ENCODE peak calls at places on chromosomes 2 and 18, in eight cellular contexts. R is brain microvascular endothelial cell; K is keratinocyte; L is erythroblast; S is effector memory CD4-positive, alpha-beta T cell; D is activated naive CD4-positive, alpha-beta T cell treated with anti-CD3 and anti-CD28 coated beads, Interleukin-2, amount 50 U/mL, for 16 hours; T is stimulated activated CD4-positive, alpha-beta T cell treated with anti-CD3 and anti-CD28 coated beads, TNF-alpha, amount 100 ng/mL, for 1 hour; Y is HTR-8/SVneo. H is an unnamed sample.

GRCh38 chr2:193475038-193475437 is 1280.3 kb upstream of the TMEFF2 start:
- DNase-seq in R (no peak), L (no peak), T (no peak), K (no peak), D (no peak), Y (no peak), S (no peak), H (no peak)

GRCh38 chr2:174815524-174815923 is 51.3 kb upstream of the CHRNA1 start:
- DNase-seq in T (no peak), L (no peak), S (no peak), R (no peak), K (no peak), Y (no peak), D (no peak), H (no peak)

GRCh38 chr18:40215981-40216380 is 1739.1 kb upstream of the PIK3C3 start:
- DNase-seq in R (no peak), L (no peak), Y (no peak), S (no peak), K (peak; percentile 19), T (no peak), D (no peak), H (no peak)

GRCh38 chr2:84904717-84905174 is 710 bp upstream of the TMSB10 start:
- DNase-seq in S (no peak), R (peak; percentile 65), Y (peak; percentile 65), D (no peak), K (no peak), L (peak; percentile 11), T (no peak), H (peak; percentile 34)

GRCh38 chr2:130870779-130871178 is 34.1 kb downstream of the ARHGEF4 start:
- DNase-seq in S (no peak), D (no peak), K (no peak), R (no peak), T (no peak), L (no peak), Y (no peak), H (no peak)

GRCh38 chr2:96960956-96961350 is 25.4 kb downstream of the FAM178B start:
- DNase-seq in K (no peak), D (no peak), T (no peak), S (no peak), Y (no peak), L (no peak), R (no peak), H (no peak)

GRCh38 chr18:49072524-49072934 is 121.8 kb upstream of the SMAD7 start:
- DNase-seq in L (peak; percentile 86), K (no peak), R (no peak), T (no peak), S (no peak), D (no peak), Y (no peak), H (no peak)

GRCh38 chr18:22286576-22286975 is 117.2 kb downstream of the GATA6 start:
- DNase-seq in T (no peak), S (no peak), K (no peak), R (no peak), D (no peak), Y (no peak), L (no peak), H (no peak)

GRCh38 chr2:595831-596592 is 81.2 kb downstream of the TMEM18 start:
- DNase-seq in K (no peak), D (no peak), R (no peak), S (no peak), Y (no peak), T (no peak), L (no peak), H (no peak)

GRCh38 chr18:28115149-28115550 is 61.8 kb downstream of the CDH2 start:
- DNase-seq in K (peak; percentile 53), Y (peak; percentile 20), R (peak; percentile 94), S (no peak), D (no peak), L (no peak), T (no peak), H (no peak)

GRCh38 chr2:173119069-173119807 is 43.6 kb downstream of the MAP3K20 start:
- DNase-seq in Y (no peak), R (no peak), K (no peak), S (no peak), D (no peak), T (no peak), L (no peak), H (no peak)

GRCh38 chr2:110931648-110932047 is 189.1 kb upstream of the BCL2L11 start:
- DNase-seq in Y (no peak), R (no peak), D (no peak), L (no peak), S (no peak), T (no peak), K (no peak), H (no peak)

GRCh38 chr18:21330122-21330701 is 88.2 kb downstream of the GREB1L start:
- DNase-seq in T (no peak), L (no peak), S (no peak), R (peak; percentile 14), D (no peak), K (peak; percentile 5), Y (peak; percentile 72), H (no peak)

GRCh38 chr2:200747668-200748618 is 63.8 kb upstream of the BZW1 start:
- DNase-seq in Y (peak; percentile 58), L (no peak), T (no peak), K (no peak), D (no peak), R (peak; percentile 99), S (no peak), H (no peak)

GRCh38 chr18:56298935-56299334 is 339.5 kb downstream of the TXNL1 start:
- DNase-seq in D (no peak), L (no peak), S (no peak), R (peak; percentile 70), K (no peak), Y (peak; percentile 23), T (no peak), H (no peak)

GRCh38 chr2:74571058-74571457 is 16.5 kb downstream of the DOK1 start:
- DNase-seq in R (no peak), T (no peak), Y (no peak), S (no peak), D (no peak), K (no peak), L (no peak), H (no peak)

GRCh38 chr18:28183418-28184078 is 6.6 kb upstream of the CDH2 start:
- DNase-seq in T (no peak), S (no peak), Y (peak; percentile 14), K (no peak), R (no peak), D (no peak), L (no peak), H (no peak)

H was measured in hypothalamus.